ENCODE peak calls at places on chromosomes 16 and 17, in seven cellular contexts. One of them, this sample, is unnamed.
A peak's percentile ranks its signal among the peaks of the same experiment; 100 is the strongest.

GRCh38 chr17:57553991-57554825 is 190.9 kb downstream of the CCDC182 start:
- DNase-seq in lower lobe of right lung: peak; percentile 72
- DNase-seq in neural progenitor cell: peak; percentile 92
- DNase-seq in suprapubic skin: no peak
- DNase-seq in aorta: no peak
- DNase-seq in CD8-positive, alpha-beta T cell: no peak
- DNase-seq in breast epithelium: no peak
- DNase-seq in this sample: no peak

GRCh38 chr17:51188321-51188853 is 22.2 kb downstream of the NME2 start:
- DNase-seq in CD8-positive, alpha-beta T cell: no peak
- DNase-seq in lower lobe of right lung: no peak
- DNase-seq in aorta: no peak
- DNase-seq in breast epithelium: no peak
- DNase-seq in suprapubic skin: no peak
- DNase-seq in neural progenitor cell: no peak
- DNase-seq in this sample: no peak

GRCh38 chr16:35440875-35441274 is 1981.5 kb downstream of the TP53TG3F start:
- DNase-seq in suprapubic skin: no peak
- DNase-seq in neural progenitor cell: no peak
- DNase-seq in aorta: no peak
- DNase-seq in breast epithelium: no peak
- DNase-seq in CD8-positive, alpha-beta T cell: no peak
- DNase-seq in lower lobe of right lung: no peak
- DNase-seq in this sample: no peak

GRCh38 chr16:57618306-57619132 is 9.9 kb upstream of the ADGRG1 start:
- DNase-seq in aorta: peak; percentile 56
- DNase-seq in breast epithelium: peak; percentile 90
- DNase-seq in CD8-positive, alpha-beta T cell: no peak
- DNase-seq in suprapubic skin: peak; percentile 78
- DNase-seq in neural progenitor cell: no peak
- DNase-seq in lower lobe of right lung: peak; percentile 78
- DNase-seq in this sample: peak; percentile 18

GRCh38 chr17:72853438-72854415 is 238.8 kb downstream of the SLC39A11 start:
- DNase-seq in lower lobe of right lung: no peak
- DNase-seq in suprapubic skin: no peak
- DNase-seq in neural progenitor cell: no peak
- DNase-seq in breast epithelium: no peak
- DNase-seq in aorta: no peak
- DNase-seq in CD8-positive, alpha-beta T cell: no peak
- DNase-seq in this sample: no peak

GRCh38 chr17:17994271-17994670 is 21.6 kb downstream of the DRC3 start:
- DNase-seq in aorta: peak; percentile 71
- DNase-seq in neural progenitor cell: peak; percentile 82
- DNase-seq in CD8-positive, alpha-beta T cell: peak; percentile 4
- DNase-seq in lower lobe of right lung: no peak
- DNase-seq in suprapubic skin: no peak
- DNase-seq in breast epithelium: no peak
- DNase-seq in this sample: no peak

GRCh38 chr16:29007865-29008593 is 23.2 kb downstream of the LAT start:
- DNase-seq in CD8-positive, alpha-beta T cell: peak; percentile 57
- DNase-seq in suprapubic skin: no peak
- DNase-seq in aorta: no peak
- DNase-seq in lower lobe of right lung: no peak
- DNase-seq in neural progenitor cell: no peak
- DNase-seq in breast epithelium: no peak
- DNase-seq in this sample: no peak

GRCh38 chr16:86074651-86075487 is 175.9 kb downstream of the IRF8 start:
- DNase-seq in suprapubic skin: no peak
- DNase-seq in CD8-positive, alpha-beta T cell: no peak
- DNase-seq in breast epithelium: peak; percentile 43
- DNase-seq in aorta: peak; percentile 56
- DNase-seq in lower lobe of right lung: no peak
- DNase-seq in neural progenitor cell: peak; percentile 85
- DNase-seq in this sample: peak; percentile 44

GRCh38 chr17:64491995-64492394 is 4.9 kb downstream of the POLG2 start:
- DNase-seq in breast epithelium: no peak
- DNase-seq in suprapubic skin: no peak
- DNase-seq in lower lobe of right lung: no peak
- DNase-seq in CD8-positive, alpha-beta T cell: no peak
- DNase-seq in aorta: no peak
- DNase-seq in neural progenitor cell: no peak
- DNase-seq in this sample: no peak

GRCh38 chr16:88416686-88417085 is 33.9 kb downstream of the ZNF469 start:
- DNase-seq in suprapubic skin: no peak
- DNase-seq in neural progenitor cell: no peak
- DNase-seq in lower lobe of right lung: no peak
- DNase-seq in CD8-positive, alpha-beta T cell: no peak
- DNase-seq in breast epithelium: no peak
- DNase-seq in aorta: no peak
- DNase-seq in this sample: no peak

GRCh38 chr17:28493467-28493866 is 12.7 kb upstream of the FOXN1 start:
- DNase-seq in aorta: no peak
- DNase-seq in neural progenitor cell: no peak
- DNase-seq in suprapubic skin: no peak
- DNase-seq in breast epithelium: no peak
- DNase-seq in CD8-positive, alpha-beta T cell: no peak
- DNase-seq in lower lobe of right lung: no peak
- DNase-seq in this sample: no peak

GRCh38 chr16:69554495-69554894 is 11.3 kb upstream of the NFAT5 start:
- DNase-seq in suprapubic skin: no peak
- DNase-seq in aorta: no peak
- DNase-seq in lower lobe of right lung: no peak
- DNase-seq in breast epithelium: no peak
- DNase-seq in CD8-positive, alpha-beta T cell: no peak
- DNase-seq in neural progenitor cell: no peak
- DNase-seq in this sample: no peak

GRCh38 chr17:56602292-56603130 is 9.0 kb downstream of the NOG start:
- DNase-seq in aorta: no peak
- DNase-seq in neural progenitor cell: no peak
- DNase-seq in lower lobe of right lung: no peak
- DNase-seq in CD8-positive, alpha-beta T cell: no peak
- DNase-seq in suprapubic skin: no peak
- DNase-seq in breast epithelium: no peak
- DNase-seq in this sample: no peak

GRCh38 chr17:73560661-73561060 is 83.6 kb downstream of the SDK2 start:
- DNase-seq in breast epithelium: no peak
- DNase-seq in neural progenitor cell: peak; percentile 45
- DNase-seq in CD8-positive, alpha-beta T cell: no peak
- DNase-seq in lower lobe of right lung: no peak
- DNase-seq in suprapubic skin: no peak
- DNase-seq in aorta: no peak
- DNase-seq in this sample: no peak

GRCh38 chr16:46673320-46674013 is 15.5 kb downstream of the VPS35 start:
- DNase-seq in suprapubic skin: no peak
- DNase-seq in lower lobe of right lung: no peak
- DNase-seq in CD8-positive, alpha-beta T cell: peak; percentile 17
- DNase-seq in breast epithelium: no peak
- DNase-seq in aorta: no peak
- DNase-seq in neural progenitor cell: peak; percentile 79
- DNase-seq in this sample: no peak

DNA sequence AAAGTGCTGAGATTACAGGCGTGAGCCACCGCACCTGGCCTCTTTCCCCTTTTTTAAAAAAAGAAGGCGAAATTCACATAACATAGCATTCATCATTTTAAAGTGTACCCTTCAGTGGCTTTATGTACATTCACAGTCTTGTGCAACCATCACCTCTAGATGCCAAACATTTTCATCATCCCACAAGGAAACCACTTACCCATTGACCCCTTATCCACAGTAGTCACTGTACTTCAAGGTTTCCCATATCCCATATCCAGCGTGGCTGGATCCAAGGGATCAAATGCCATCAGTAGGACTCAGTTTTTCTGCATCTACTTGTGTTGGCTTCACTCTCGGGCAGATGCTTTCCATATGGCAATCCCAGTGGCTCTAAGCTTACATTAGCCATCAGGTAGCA is 50.3 kb downstream of the BMERB1 start:
- DNase-seq in breast epithelium: no peak
- DNase-seq in aorta: no peak
- DNase-seq in neural progenitor cell: no peak
- DNase-seq in CD8-positive, alpha-beta T cell: no peak
- DNase-seq in suprapubic skin: no peak
- DNase-seq in lower lobe of right lung: no peak
- DNase-seq in this sample: no peak
- H3K4me1 ChIP-seq in breast epithelium: peaks cover 4% of the 10 kb centered on the region
- H3K4me1 ChIP-seq in aorta: no peaks in the 10 kb centered on the region
- H3K4me1 ChIP-seq in neural progenitor cell: no peaks in the 10 kb centered on the region
- H3K4me1 ChIP-seq in CD8-positive, alpha-beta T cell: no peaks in the 10 kb centered on the region
- H3K4me1 ChIP-seq in suprapubic skin: peaks cover 13% of the 10 kb centered on the region
- H3K4me1 ChIP-seq in lower lobe of right lung: no peaks in the 10 kb centered on the region
- H3K4me1 ChIP-seq in this sample: no peaks in the 10 kb centered on the region

GRCh38 chr17:1252203-1252608 is 18.0 kb upstream of the BHLHA9 start:
- DNase-seq in aorta: no peak
- DNase-seq in CD8-positive, alpha-beta T cell: no peak
- DNase-seq in breast epithelium: no peak
- DNase-seq in suprapubic skin: no peak
- DNase-seq in neural progenitor cell: no peak
- DNase-seq in lower lobe of right lung: no peak
- DNase-seq in this sample: no peak
- H3K27ac ChIP-seq in aorta: no peak overlapping the region
- H3K27ac ChIP-seq in CD8-positive, alpha-beta T cell: no peak overlapping the region
- H3K27ac ChIP-seq in breast epithelium: no peak overlapping the region
- H3K27ac ChIP-seq in suprapubic skin: no peak overlapping the region
- H3K27ac ChIP-seq in neural progenitor cell: no peak overlapping the region
- H3K27ac ChIP-seq in lower lobe of right lung: no peak overlapping the region
- H3K27ac ChIP-seq in this sample: no peak overlapping the region

DNA sequence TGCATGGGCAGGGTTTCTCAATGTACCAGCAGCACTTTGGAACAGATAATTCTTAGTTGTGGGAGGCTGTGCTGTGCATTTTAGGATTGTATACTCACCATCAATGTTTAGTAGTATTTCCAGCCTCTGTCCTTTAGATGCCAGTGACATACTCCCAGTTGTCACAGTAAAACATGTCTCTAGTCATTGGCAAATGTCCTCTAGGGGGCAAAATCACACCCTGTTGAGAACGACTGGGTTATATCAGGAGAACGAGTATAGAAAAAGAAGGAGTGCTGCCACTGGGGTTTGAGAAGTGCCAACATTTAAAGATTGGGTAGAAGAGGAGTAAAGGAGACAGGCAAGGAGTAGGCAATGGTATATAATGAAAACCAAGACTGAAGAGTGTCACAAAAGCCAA is 37.9 kb upstream of the SMIM36 start:
- DNase-seq in suprapubic skin: no peak
- DNase-seq in neural progenitor cell: peak; percentile 56
- DNase-seq in lower lobe of right lung: no peak
- DNase-seq in aorta: no peak
- DNase-seq in CD8-positive, alpha-beta T cell: no peak
- DNase-seq in breast epithelium: no peak
- DNase-seq in this sample: no peak
- H3K4me1 ChIP-seq in suprapubic skin: no peaks in the 10 kb centered on the region
- H3K4me1 ChIP-seq in neural progenitor cell: peaks cover 4% of the 10 kb centered on the region
- H3K4me1 ChIP-seq in lower lobe of right lung: no peaks in the 10 kb centered on the region
- H3K4me1 ChIP-seq in aorta: no peaks in the 10 kb centered on the region
- H3K4me1 ChIP-seq in CD8-positive, alpha-beta T cell: no peaks in the 10 kb centered on the region
- H3K4me1 ChIP-seq in breast epithelium: no peaks in the 10 kb centered on the region
- H3K4me1 ChIP-seq in this sample: no peaks in the 10 kb centered on the region

DNA sequence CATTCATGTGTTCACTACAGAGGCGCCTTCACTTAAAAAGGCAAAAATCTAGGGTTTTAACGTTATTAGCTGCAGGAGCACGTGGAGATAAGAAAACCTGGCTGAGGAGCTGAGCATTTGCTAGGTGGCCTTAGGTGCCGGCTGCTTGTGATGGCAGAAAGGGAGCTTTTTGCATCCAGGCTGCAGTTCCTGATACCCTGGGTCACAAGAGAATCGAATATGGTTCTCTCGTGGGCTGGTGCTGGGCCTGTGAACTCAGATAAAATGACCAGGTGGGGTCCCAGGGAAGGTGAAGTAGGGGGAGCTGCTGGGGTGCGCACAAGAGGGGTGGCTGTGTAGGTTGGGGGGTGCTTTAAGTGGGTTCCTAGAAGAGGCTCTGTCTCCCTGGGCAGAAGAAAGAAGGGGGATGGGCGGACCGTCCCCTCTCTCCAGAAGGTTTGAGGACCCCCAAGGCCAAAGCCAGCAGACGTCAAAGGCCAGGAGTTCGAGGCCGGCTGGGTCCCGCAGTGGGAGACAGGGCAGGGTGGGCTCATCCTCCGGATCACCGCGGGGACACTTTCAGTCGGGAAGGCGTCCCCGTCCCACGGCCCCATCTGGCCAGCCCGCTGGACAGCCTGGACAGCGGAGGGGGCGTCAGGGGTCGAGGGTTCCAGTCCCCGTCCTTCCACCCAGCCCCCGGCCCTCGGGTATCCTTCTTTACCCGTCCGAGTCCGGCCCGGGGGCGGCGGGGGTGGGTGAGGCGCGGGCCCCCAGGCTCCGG is 740 bp upstream of the CMIP start:
- DNase-seq in aorta: peak; percentile 84
- DNase-seq in CD8-positive, alpha-beta T cell: no peak
- DNase-seq in neural progenitor cell: no peak
- DNase-seq in suprapubic skin: no peak
- DNase-seq in breast epithelium: peak; percentile 58
- DNase-seq in lower lobe of right lung: peak; percentile 67
- DNase-seq in this sample: no peak
- H3K27ac ChIP-seq in aorta: no peak overlapping the region
- H3K27ac ChIP-seq in CD8-positive, alpha-beta T cell: peak overlapping the region; percentile 9
- H3K27ac ChIP-seq in neural progenitor cell: no peak overlapping the region
- H3K27ac ChIP-seq in suprapubic skin: peak overlapping the region; percentile 95
- H3K27ac ChIP-seq in breast epithelium: peak overlapping the region; percentile 93
- H3K27ac ChIP-seq in lower lobe of right lung: peak overlapping the region; percentile 76
- H3K27ac ChIP-seq in this sample: peak overlapping the region; percentile 89

This sample was measured in Peyer's patch.